ENCODE peak calls at places on chromosomes 12 and 14, in six cellular contexts. D is lung, V is mammary epithelial cell, Q is A549, I is tibial artery, L is IMR-90. O is an unnamed sample.

GRCh38 chr12:32208355-32208754 is 101.7 kb downstream of the BICD1 start:
- DNase-seq in V (no peak), I (no peak), L (no peak), Q (no peak), D (no peak), O (no peak)

GRCh38 chr12:89709994-89710872 is 1.6 kb upstream of the ATP2B1 start:
- DNase-seq in L (peak), D (peak), V (no peak), Q (no peak), I (peak), O (peak)

GRCh38 chr14:89501381-89501780 is 84.3 kb upstream of the FOXN3 start:
- DNase-seq in I (no peak), D (no peak), L (peak), V (no peak), Q (no peak), O (no peak)

GRCh38 chr14:59870277-59871165 is at the start of gene RTN1:
- DNase-seq in I (peak), D (peak), V (peak), L (peak), Q (peak), O (peak)

GRCh38 chr14:91310620-91311283 is 66.2 kb upstream of the GPR68 start:
- DNase-seq in L (no peak), D (no peak), Q (no peak), V (no peak), I (no peak), O (no peak)

GRCh38 chr12:29759950-29760349 is 23.8 kb downstream of the TMTC1 start:
- DNase-seq in L (no peak), V (no peak), I (no peak), D (no peak), Q (no peak), O (no peak)

GRCh38 chr14:70808023-70808401 is 1.3 kb downstream of the MAP3K9 start:
- DNase-seq in Q (peak), D (peak), I (no peak), V (no peak), L (no peak), O (no peak)

GRCh38 chr14:67526676-67527459 is 6.2 kb upstream of the PLEKHH1 start:
- DNase-seq in V (peak), I (no peak), L (peak), Q (peak), D (peak), O (no peak)

GRCh38 chr14:43981135-43981787 is 525.8 kb downstream of the FSCB start:
- DNase-seq in V (no peak), I (no peak), Q (no peak), D (no peak), L (no peak), O (no peak)

GRCh38 chr14:51782412-51782811 is 78.0 kb upstream of the GNG2 start:
- DNase-seq in Q (no peak), D (no peak), I (no peak), V (no peak), L (no peak), O (no peak)

GRCh38 chr12:4477133-4477532 is 31.5 kb upstream of the FGF6 start:
- DNase-seq in Q (no peak), L (no peak), V (peak), D (no peak), I (no peak), O (peak)

GRCh38 chr14:94823556-94824341 is 53.8 kb upstream of the GSC start:
- DNase-seq in I (no peak), Q (peak), D (no peak), V (peak), L (no peak), O (no peak)

GRCh38 chr14:36944307-36945010 is 227.9 kb downstream of the SLC25A21 start:
- DNase-seq in L (peak), Q (peak), D (no peak), I (no peak), V (peak), O (no peak)

GRCh38 chr12:80892597-80893445 is 44.9 kb downstream of the LIN7A start:
- DNase-seq in V (no peak), L (no peak), I (no peak), D (no peak), Q (no peak), O (no peak)

GRCh38 chr12:108846320-108846719 is 11.1 kb downstream of the SSH1 start:
- DNase-seq in D (no peak), L (no peak), I (no peak), V (no peak), Q (no peak), O (no peak)

GRCh38 chr12:108508243-108508642 is 6.8 kb upstream of the FICD start:
- DNase-seq in D (no peak), Q (no peak), I (no peak), V (peak), L (no peak), O (no peak)

GRCh38 chr14:92143962-92144361 is 22.2 kb downstream of the CPSF2 start:
- DNase-seq in L (no peak), D (no peak), I (no peak), V (no peak), Q (no peak), O (no peak)

GRCh38 chr14:55589171-55589570 is 9.2 kb downstream of the KTN1 start:
- DNase-seq in I (peak), L (no peak), Q (no peak), V (peak), D (no peak), O (no peak)

GRCh38 chr14:101813833-101814232 is 52.3 kb downstream of the PPP2R5C start:
- DNase-seq in Q (no peak), D (no peak), I (no peak), L (no peak), V (no peak), O (no peak)

DNA sequence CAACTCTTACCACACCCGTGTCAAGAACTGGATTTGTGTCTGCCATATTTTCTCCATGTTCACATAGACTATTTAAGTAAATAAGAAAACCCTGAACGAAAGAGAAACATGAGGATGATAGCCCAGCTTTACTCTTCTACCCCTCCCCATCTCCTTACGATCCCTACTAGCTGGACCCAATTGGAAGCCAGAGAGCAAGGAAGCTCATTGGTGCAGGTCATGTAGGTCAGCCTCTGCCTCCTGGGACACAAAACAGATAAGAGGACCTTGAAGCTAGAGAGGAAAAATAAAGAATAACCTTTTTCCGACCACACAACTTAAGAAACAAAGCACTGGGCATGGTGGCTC is 124.6 kb upstream of the ATF7IP start:
- DNase-seq in Q (no peak), I (no peak), D (no peak), V (no peak), L (no peak), O (no peak)
- H3K27ac ChIP-seq in Q (no peak), I (no peak), D (no peak), V (no peak), L (no peak), O (peak)

DNA sequence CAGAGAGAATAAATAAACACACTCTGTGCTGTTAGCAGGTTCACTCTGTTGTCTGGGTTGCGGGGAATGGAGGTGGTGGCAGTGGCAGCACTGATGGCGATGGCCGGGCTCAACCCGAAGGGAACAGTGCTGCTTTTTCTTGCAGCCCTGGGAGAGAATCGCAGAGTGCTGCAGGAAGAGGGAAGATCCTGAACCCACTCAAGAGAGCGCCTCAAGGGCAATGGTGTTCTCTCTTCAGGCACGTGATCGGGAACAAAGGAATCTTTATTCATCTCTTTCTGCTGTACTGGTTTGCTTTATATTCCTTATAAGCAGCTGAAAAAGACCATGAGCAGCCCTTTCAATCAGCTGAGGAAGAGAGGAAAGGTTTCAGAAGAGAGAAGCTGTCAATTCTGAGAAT is 142.4 kb downstream of the PHLDA1 start:
- DNase-seq in I (no peak), V (peak), L (no peak), Q (no peak), D (no peak), O (no peak)
- H3K27ac ChIP-seq in I (no peak), V (peak), L (peak), Q (no peak), D (no peak), O (peak)

GRCh38 chr12:63895841-63896240 is 51.3 kb downstream of the SRGAP1 start:
- DNase-seq in I (no peak), L (no peak), V (no peak), Q (no peak), D (no peak), O (no peak)
- H3K27ac ChIP-seq in I (no peak), L (no peak), V (no peak), Q (no peak), D (no peak), O (no peak)

DNA sequence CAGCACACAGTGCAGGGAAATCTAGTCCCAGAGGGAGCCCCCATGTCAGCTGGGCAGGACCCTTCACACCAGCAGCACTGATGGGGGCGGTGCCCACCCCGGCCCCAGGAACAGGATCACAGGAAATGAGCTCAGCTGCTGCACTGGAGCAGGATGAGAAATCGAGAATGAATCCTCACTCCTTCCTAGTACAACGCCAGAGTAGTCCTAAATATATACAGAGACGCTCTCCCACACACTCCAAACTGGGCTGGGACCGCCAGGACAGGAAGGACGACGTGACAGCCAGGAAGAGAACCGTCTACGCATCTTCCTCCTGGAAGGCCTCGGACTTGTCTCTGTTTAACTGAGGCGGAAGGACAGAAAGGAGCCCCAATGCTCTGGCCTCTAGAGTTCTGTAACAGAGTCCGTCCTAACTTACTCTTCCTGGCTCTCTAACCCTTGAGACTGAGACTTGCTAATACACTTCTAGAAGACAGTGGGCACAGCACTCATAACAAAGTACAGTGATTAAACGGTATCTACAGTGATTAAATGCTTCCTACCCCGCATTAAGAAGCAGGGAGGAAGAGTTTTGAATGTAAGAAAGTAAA is 33.4 kb downstream of the CDC42BPB start:
- DNase-seq in Q (no peak), V (no peak), L (peak), D (no peak), I (no peak), O (no peak)
- H3K27ac ChIP-seq in Q (no peak), V (no peak), L (peak), D (peak), I (peak), O (peak)

GRCh38 chr14:98244162-98244948 is 1027.6 kb downstream of the BCL11B start:
- DNase-seq in L (no peak), Q (no peak), I (no peak), D (no peak), V (no peak), O (no peak)

GRCh38 chr14:98252819-98253218 is 1019.2 kb downstream of the BCL11B start:
- DNase-seq in V (no peak), Q (no peak), L (no peak), D (no peak), I (no peak), O (no peak)

GRCh38 chr14:98244966-98245569 is 1026.9 kb downstream of the BCL11B start:
- DNase-seq in D (no peak), Q (no peak), I (no peak), V (no peak), L (no peak), O (no peak)

GRCh38 chr14:98249476-98249875 is 1022.5 kb downstream of the BCL11B start:
- DNase-seq in V (no peak), I (no peak), Q (no peak), D (no peak), L (no peak), O (no peak)

DNA sequence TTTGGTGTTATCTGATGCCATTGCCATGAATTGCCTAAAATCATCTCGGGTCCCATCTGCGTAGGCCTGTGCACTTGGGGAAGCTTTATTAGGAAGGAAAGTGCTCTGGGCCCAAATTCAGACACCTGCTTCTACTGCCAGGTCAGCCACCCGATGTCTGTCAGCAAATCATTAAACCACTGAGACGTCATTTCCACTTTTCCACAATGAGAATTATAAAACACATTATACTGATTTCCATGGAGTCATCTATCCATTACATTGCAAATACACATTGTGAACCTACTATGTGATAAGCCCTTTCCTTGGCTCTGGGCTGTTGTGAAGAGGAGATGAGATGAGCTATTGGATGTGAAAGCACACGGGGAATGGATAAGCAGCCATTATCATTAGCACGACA is 1022.9 kb downstream of the BCL11B start:
- DNase-seq in D (no peak), Q (no peak), V (no peak), L (no peak), I (no peak), O (no peak)
- H3K27ac ChIP-seq in D (no peak), Q (no peak), V (no peak), L (no peak), I (no peak), O (no peak)

GRCh38 chr12:76916170-76916540 is 37.3 kb upstream of the CSRP2 start:
- DNase-seq in L (peak), V (no peak), D (no peak), I (no peak), Q (no peak), O (no peak)
- H3K27ac ChIP-seq in L (no peak), V (no peak), D (no peak), I (peak), Q (no peak), O (no peak)

GRCh38 chr12:48947727-48948126 is 9.6 kb downstream of the ARF3 start:
- DNase-seq in I (no peak), L (no peak), V (no peak), Q (no peak), D (no peak), O (no peak)
- H3K27ac ChIP-seq in I (no peak), L (no peak), V (no peak), Q (no peak), D (no peak), O (no peak)

GRCh38 chr12:101566318-101566717 is 28.5 kb upstream of the MYBPC1 start:
- DNase-seq in Q (no peak), I (no peak), L (no peak), D (no peak), V (no peak), O (no peak)

GRCh38 chr12:101564912-101565311 is 29.9 kb upstream of the MYBPC1 start:
- DNase-seq in D (no peak), Q (peak), V (no peak), L (no peak), I (no peak), O (no peak)

GRCh38 chr12:101567918-101568317 is 26.9 kb upstream of the MYBPC1 start:
- DNase-seq in D (peak), I (no peak), Q (no peak), L (no peak), V (no peak), O (no peak)

GRCh38 chr12:101563197-101563596 is 31.6 kb upstream of the MYBPC1 start:
- DNase-seq in V (peak), Q (no peak), L (no peak), I (no peak), D (no peak), O (no peak)
- H3K27ac ChIP-seq in V (no peak), Q (no peak), L (no peak), I (no peak), D (no peak), O (no peak)

DNA sequence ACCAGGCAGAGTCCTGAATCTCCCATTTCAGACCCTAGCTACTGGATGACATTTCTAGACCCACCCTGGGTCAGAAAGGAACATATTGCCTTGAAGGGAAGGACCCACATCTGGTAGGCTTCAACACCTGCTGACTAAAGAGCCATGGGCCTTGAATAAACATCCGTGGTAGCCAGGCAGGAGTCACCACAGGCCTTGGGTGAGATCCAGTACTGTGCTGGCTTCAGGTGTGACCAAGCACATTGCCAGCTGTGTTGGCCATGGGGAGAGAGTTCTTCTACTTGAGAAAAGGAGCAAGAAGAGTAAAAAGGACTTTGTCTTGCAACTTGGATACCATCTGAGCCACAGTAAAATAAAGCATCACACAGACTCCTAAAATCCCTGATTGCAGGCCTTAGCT is 332.6 kb downstream of the SLC16A7 start:
- DNase-seq in I (no peak), V (peak), L (peak), D (no peak), Q (no peak), O (no peak)
- H3K27ac ChIP-seq in I (no peak), V (peak), L (no peak), D (no peak), Q (no peak), O (no peak)

GRCh38 chr12:51994539-51994820 is 12.3 kb upstream of the TAMALIN start:
- DNase-seq in I (no peak), V (no peak), D (no peak), Q (no peak), L (no peak), O (no peak)
- H3K27ac ChIP-seq in I (no peak), V (no peak), D (no peak), Q (no peak), L (no peak), O (no peak)

O was measured in tibial nerve.